ENCODE peak calls at places on chromosomes 16 and 17, in four cellular contexts. One of them, this sample, is unnamed.

GRCh38 chr17:75078097-75079022 is 9.4 kb upstream of the SLC16A5 start:
- DNase-seq in fibroblast of lung: peak; percentile 84
- DNase-seq in DND-41: no peak
- DNase-seq in tibial artery: no peak
- DNase-seq in this sample: no peak

GRCh38 chr16:13873835-13874438 is 46.0 kb upstream of the ERCC4 start:
- DNase-seq in fibroblast of lung: peak; percentile 7
- DNase-seq in tibial artery: no peak
- DNase-seq in DND-41: no peak
- DNase-seq in this sample: no peak

GRCh38 chr16:67537636-67538591 is 9.3 kb downstream of the RIPOR1 start:
- DNase-seq in fibroblast of lung: no peak
- DNase-seq in tibial artery: no peak
- DNase-seq in DND-41: peak; percentile 81
- DNase-seq in this sample: peak; percentile 64

GRCh38 chr17:394718-395095 is 42.1 kb upstream of the RPH3AL start:
- DNase-seq in tibial artery: no peak
- DNase-seq in fibroblast of lung: no peak
- DNase-seq in DND-41: no peak
- DNase-seq in this sample: no peak

GRCh38 chr17:30520882-30521281 is 43.7 kb downstream of the GOSR1 start:
- DNase-seq in DND-41: no peak
- DNase-seq in fibroblast of lung: peak; percentile 10
- DNase-seq in tibial artery: no peak
- DNase-seq in this sample: no peak

GRCh38 chr16:81873843-81874752 is 95.0 kb downstream of the PLCG2 start:
- DNase-seq in fibroblast of lung: peak; percentile 20
- DNase-seq in tibial artery: peak; percentile 58
- DNase-seq in DND-41: peak; percentile 57
- DNase-seq in this sample: peak; percentile 11

GRCh38 chr17:82804442-82805191 is 35.2 kb downstream of the ZNF750 start:
- DNase-seq in tibial artery: peak; percentile 71
- DNase-seq in fibroblast of lung: peak; percentile 33
- DNase-seq in DND-41: no peak
- DNase-seq in this sample: no peak

GRCh38 chr17:46167826-46168569 is 25.2 kb downstream of the KANSL1 start:
- DNase-seq in tibial artery: no peak
- DNase-seq in DND-41: no peak
- DNase-seq in fibroblast of lung: peak; percentile 89
- DNase-seq in this sample: no peak

GRCh38 chr16:85370881-85371651 is 242.1 kb upstream of the GSE1 start:
- DNase-seq in DND-41: no peak
- DNase-seq in tibial artery: peak; percentile 70
- DNase-seq in fibroblast of lung: peak; percentile 42
- DNase-seq in this sample: no peak

GRCh38 chr17:45242015-45242414 is 19.9 kb downstream of the SPATA32 start:
- DNase-seq in tibial artery: no peak
- DNase-seq in fibroblast of lung: no peak
- DNase-seq in DND-41: no peak
- DNase-seq in this sample: no peak

GRCh38 chr16:31010539-31010938 is at the start of gene STX1B:
- DNase-seq in DND-41: no peak
- DNase-seq in tibial artery: no peak
- DNase-seq in fibroblast of lung: peak; percentile 47
- DNase-seq in this sample: peak; percentile 58

GRCh38 chr16:31010943-31011342 is 505 bp upstream of the STX1B start:
- DNase-seq in DND-41: no peak
- DNase-seq in tibial artery: no peak
- DNase-seq in fibroblast of lung: no peak
- DNase-seq in this sample: no peak

GRCh38 chr16:31016018-31016417 is 5.6 kb upstream of the STX1B start:
- DNase-seq in DND-41: no peak
- DNase-seq in fibroblast of lung: no peak
- DNase-seq in tibial artery: no peak
- DNase-seq in this sample: no peak
- TF ChIP-seq CTCF in DND-41: no peak
- TF ChIP-seq CTCF in fibroblast of lung: no peak
- TF ChIP-seq CTCF in tibial artery: no peak
- TF ChIP-seq CTCF in this sample: no peak

DNA sequence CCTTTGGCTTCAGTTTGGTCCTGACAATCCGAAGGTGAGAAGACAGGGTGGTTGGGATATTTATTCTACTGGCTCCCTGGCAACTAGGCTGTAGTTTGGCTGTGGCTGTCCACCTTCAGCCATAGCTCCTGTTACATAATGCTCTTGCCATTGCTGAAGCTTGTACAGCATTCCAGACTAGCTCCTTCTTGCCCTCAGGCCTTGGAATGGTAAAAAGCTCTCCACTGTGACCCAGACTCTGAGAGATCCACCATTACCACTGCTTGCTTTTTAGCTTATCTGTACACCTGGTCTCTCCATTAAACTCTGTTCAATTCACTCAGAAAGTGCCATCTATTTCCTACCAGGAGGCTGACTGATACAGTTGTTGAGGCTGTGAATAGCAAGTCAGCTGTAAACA is 231.8 kb upstream of the MON1B start:
- DNase-seq in tibial artery: no peak
- DNase-seq in fibroblast of lung: no peak
- DNase-seq in DND-41: no peak
- DNase-seq in this sample: no peak
- H3K27ac ChIP-seq in tibial artery: no peak overlapping the region
- H3K27ac ChIP-seq in fibroblast of lung: no peak overlapping the region
- H3K27ac ChIP-seq in DND-41: no peak overlapping the region
- H3K27ac ChIP-seq in this sample: no peak overlapping the region

GRCh38 chr16:27859020-27859419 is 204.5 kb downstream of the GSG1L start:
- DNase-seq in DND-41: no peak
- DNase-seq in fibroblast of lung: no peak
- DNase-seq in tibial artery: no peak
- DNase-seq in this sample: no peak
- TF ChIP-seq CTCF in DND-41: peak; percentile 31
- TF ChIP-seq CTCF in fibroblast of lung: no peak
- TF ChIP-seq CTCF in tibial artery: no peak
- TF ChIP-seq CTCF in this sample: no peak

DNA sequence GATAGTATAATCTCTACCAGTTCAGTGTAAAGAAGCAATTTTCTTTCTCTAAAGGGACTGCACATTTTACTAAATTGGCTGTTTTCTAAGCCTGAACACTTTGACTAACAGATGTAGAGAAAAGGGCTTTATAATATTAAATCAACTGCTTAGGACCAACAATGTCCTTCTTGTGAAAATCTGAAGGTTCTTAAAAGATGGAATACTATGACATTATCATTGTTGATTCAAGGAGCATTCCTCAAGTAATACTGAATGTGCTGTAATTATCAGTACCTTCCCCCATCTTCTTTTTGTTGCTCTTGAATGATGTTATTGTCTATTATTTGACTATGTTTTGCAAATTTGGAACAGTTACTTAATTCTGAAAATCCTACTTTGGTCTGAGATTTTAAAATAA is 52.9 kb downstream of the TAOK1 start:
- DNase-seq in DND-41: no peak
- DNase-seq in tibial artery: no peak
- DNase-seq in fibroblast of lung: no peak
- DNase-seq in this sample: no peak
- H3K27ac ChIP-seq in DND-41: no peak overlapping the region
- H3K27ac ChIP-seq in tibial artery: no peak overlapping the region
- H3K27ac ChIP-seq in fibroblast of lung: no peak overlapping the region
- H3K27ac ChIP-seq in this sample: no peak overlapping the region